ENCODE peak calls at places on chromosomes 16 and 17, in six cellular contexts. One of them, this sample, is unnamed.

GRCh38 chr16:68644715-68645493 is at the start of gene CDH3:
- DNase-seq in mesothelial cell of epicardium: peak; percentile 59
- DNase-seq in B cell: peak; percentile 29
- DNase-seq in thyroid gland: peak; percentile 62
- DNase-seq in epithelial cell of esophagus: peak; percentile 95
- DNase-seq in DND-41: no peak
- DNase-seq in this sample: no peak

GRCh38 chr16:2963074-2963610 is 933 bp upstream of the KREMEN2 start:
- DNase-seq in mesothelial cell of epicardium: no peak
- DNase-seq in DND-41: peak; percentile 56
- DNase-seq in B cell: peak; percentile 75
- DNase-seq in epithelial cell of esophagus: no peak
- DNase-seq in thyroid gland: no peak
- DNase-seq in this sample: no peak

GRCh38 chr16:86048882-86049585 is 150.1 kb downstream of the IRF8 start:
- DNase-seq in thyroid gland: no peak
- DNase-seq in B cell: no peak
- DNase-seq in DND-41: no peak
- DNase-seq in mesothelial cell of epicardium: no peak
- DNase-seq in epithelial cell of esophagus: no peak
- DNase-seq in this sample: no peak

GRCh38 chr16:54928421-54929089 is 2.1 kb upstream of the IRX5 start:
- DNase-seq in mesothelial cell of epicardium: peak; percentile 45
- DNase-seq in epithelial cell of esophagus: peak; percentile 61
- DNase-seq in B cell: peak; percentile 52
- DNase-seq in DND-41: peak; percentile 88
- DNase-seq in thyroid gland: peak; percentile 43
- DNase-seq in this sample: peak; percentile 31

GRCh38 chr16:79599256-79599836 is 1.2 kb downstream of the MAF start:
- DNase-seq in DND-41: no peak
- DNase-seq in mesothelial cell of epicardium: no peak
- DNase-seq in thyroid gland: peak; percentile 47
- DNase-seq in B cell: peak; percentile 37
- DNase-seq in epithelial cell of esophagus: no peak
- DNase-seq in this sample: peak; percentile 40

GRCh38 chr16:7304932-7305331 is 27.7 kb upstream of the RBFOX1 start:
- DNase-seq in mesothelial cell of epicardium: no peak
- DNase-seq in B cell: no peak
- DNase-seq in DND-41: no peak
- DNase-seq in epithelial cell of esophagus: no peak
- DNase-seq in thyroid gland: no peak
- DNase-seq in this sample: no peak

GRCh38 chr17:69967910-69968411 is 107.1 kb upstream of the KCNJ16 start:
- DNase-seq in mesothelial cell of epicardium: no peak
- DNase-seq in B cell: no peak
- DNase-seq in DND-41: no peak
- DNase-seq in thyroid gland: no peak
- DNase-seq in epithelial cell of esophagus: no peak
- DNase-seq in this sample: no peak

GRCh38 chr16:35788381-35788780 is 2329.0 kb downstream of the TP53TG3F start:
- DNase-seq in thyroid gland: no peak
- DNase-seq in mesothelial cell of epicardium: no peak
- DNase-seq in epithelial cell of esophagus: no peak
- DNase-seq in B cell: no peak
- DNase-seq in DND-41: no peak
- DNase-seq in this sample: no peak

GRCh38 chr17:41284043-41284442 is 8.5 kb downstream of the KRTAP9-7 start:
- DNase-seq in B cell: no peak
- DNase-seq in mesothelial cell of epicardium: no peak
- DNase-seq in epithelial cell of esophagus: no peak
- DNase-seq in thyroid gland: no peak
- DNase-seq in DND-41: no peak
- DNase-seq in this sample: no peak

GRCh38 chr17:69317625-69318024 is 9.3 kb downstream of the ABCA5 start:
- DNase-seq in thyroid gland: no peak
- DNase-seq in epithelial cell of esophagus: no peak
- DNase-seq in mesothelial cell of epicardium: no peak
- DNase-seq in DND-41: no peak
- DNase-seq in B cell: no peak
- DNase-seq in this sample: no peak

GRCh38 chr17:4206945-4207344 is 56.8 kb downstream of the ANKFY1 start:
- DNase-seq in DND-41: no peak
- DNase-seq in B cell: no peak
- DNase-seq in epithelial cell of esophagus: no peak
- DNase-seq in mesothelial cell of epicardium: no peak
- DNase-seq in thyroid gland: no peak
- DNase-seq in this sample: no peak

GRCh38 chr17:45256114-45256966 is 5.6 kb downstream of the SPATA32 start:
- DNase-seq in epithelial cell of esophagus: no peak
- DNase-seq in B cell: no peak
- DNase-seq in DND-41: peak; percentile 67
- DNase-seq in thyroid gland: no peak
- DNase-seq in mesothelial cell of epicardium: no peak
- DNase-seq in this sample: no peak

GRCh38 chr16:5851583-5851982 is 754.0 kb upstream of the EEF2KMT start:
- DNase-seq in mesothelial cell of epicardium: no peak
- DNase-seq in thyroid gland: no peak
- DNase-seq in epithelial cell of esophagus: peak; percentile 42
- DNase-seq in DND-41: no peak
- DNase-seq in B cell: no peak
- DNase-seq in this sample: no peak

GRCh38 chr16:30075503-30076275 is at the start of gene PPP4C:
- DNase-seq in B cell: peak; percentile 93
- DNase-seq in thyroid gland: peak; percentile 92
- DNase-seq in DND-41: peak; percentile 90
- DNase-seq in epithelial cell of esophagus: peak; percentile 91
- DNase-seq in mesothelial cell of epicardium: peak; percentile 84
- DNase-seq in this sample: peak; percentile 91

GRCh38 chr17:58318065-58318481 is 10.5 kb downstream of the TSPOAP1 start:
- DNase-seq in DND-41: no peak
- DNase-seq in B cell: no peak
- DNase-seq in epithelial cell of esophagus: no peak
- DNase-seq in thyroid gland: no peak
- DNase-seq in mesothelial cell of epicardium: peak; percentile 14
- DNase-seq in this sample: no peak

GRCh38 chr17:60154616-60155426 is 5.0 kb downstream of the CA4 start:
- DNase-seq in epithelial cell of esophagus: peak; percentile 49
- DNase-seq in DND-41: no peak
- DNase-seq in B cell: no peak
- DNase-seq in thyroid gland: no peak
- DNase-seq in mesothelial cell of epicardium: no peak
- DNase-seq in this sample: no peak

GRCh38 chr17:59427996-59428395 is 96.5 kb downstream of the YPEL2 start:
- DNase-seq in B cell: no peak
- DNase-seq in mesothelial cell of epicardium: no peak
- DNase-seq in thyroid gland: peak; percentile 38
- DNase-seq in DND-41: no peak
- DNase-seq in epithelial cell of esophagus: peak; percentile 42
- DNase-seq in this sample: no peak

GRCh38 chr17:43220511-43221125 is 7.8 kb downstream of the CCDC200 start:
- DNase-seq in thyroid gland: no peak
- DNase-seq in B cell: no peak
- DNase-seq in DND-41: no peak
- DNase-seq in epithelial cell of esophagus: no peak
- DNase-seq in mesothelial cell of epicardium: no peak
- DNase-seq in this sample: peak; percentile 2

GRCh38 chr16:85111184-85111583 is 1.1 kb downstream of the CIBAR2 start:
- DNase-seq in epithelial cell of esophagus: no peak
- DNase-seq in mesothelial cell of epicardium: no peak
- DNase-seq in DND-41: no peak
- DNase-seq in B cell: no peak
- DNase-seq in thyroid gland: no peak
- DNase-seq in this sample: no peak

GRCh38 chr17:17789410-17789809 is 47.4 kb downstream of the SREBF1 start:
- DNase-seq in epithelial cell of esophagus: no peak
- DNase-seq in B cell: no peak
- DNase-seq in DND-41: no peak
- DNase-seq in mesothelial cell of epicardium: no peak
- DNase-seq in thyroid gland: no peak
- DNase-seq in this sample: no peak

GRCh38 chr16:88710556-88710955 is 4.3 kb downstream of the CTU2 start:
- DNase-seq in B cell: no peak
- DNase-seq in mesothelial cell of epicardium: no peak
- DNase-seq in thyroid gland: peak; percentile 81
- DNase-seq in epithelial cell of esophagus: no peak
- DNase-seq in DND-41: no peak
- DNase-seq in this sample: no peak

GRCh38 chr17:50440172-50440837 is 14.3 kb downstream of the ACSF2 start:
- DNase-seq in B cell: no peak
- DNase-seq in thyroid gland: peak; percentile 85
- DNase-seq in DND-41: no peak
- DNase-seq in mesothelial cell of epicardium: no peak
- DNase-seq in epithelial cell of esophagus: no peak
- DNase-seq in this sample: no peak

GRCh38 chr16:79191933-79192332 is 408.6 kb downstream of the MAF start:
- DNase-seq in B cell: no peak
- DNase-seq in mesothelial cell of epicardium: no peak
- DNase-seq in thyroid gland: no peak
- DNase-seq in DND-41: no peak
- DNase-seq in epithelial cell of esophagus: no peak
- DNase-seq in this sample: no peak

GRCh38 chr17:65104973-65105372 is 32.2 kb upstream of the RGS9 start:
- DNase-seq in B cell: no peak
- DNase-seq in mesothelial cell of epicardium: no peak
- DNase-seq in DND-41: no peak
- DNase-seq in thyroid gland: peak; percentile 16
- DNase-seq in epithelial cell of esophagus: no peak
- DNase-seq in this sample: no peak

GRCh38 chr17:6135216-6135615 is 65.0 kb downstream of the WSCD1 start:
- DNase-seq in B cell: no peak
- DNase-seq in mesothelial cell of epicardium: no peak
- DNase-seq in epithelial cell of esophagus: no peak
- DNase-seq in thyroid gland: no peak
- DNase-seq in DND-41: no peak
- DNase-seq in this sample: no peak

GRCh38 chr17:8062435-8062806 is 23.6 kb downstream of the ALOX15B start:
- DNase-seq in epithelial cell of esophagus: no peak
- DNase-seq in B cell: no peak
- DNase-seq in DND-41: no peak
- DNase-seq in thyroid gland: no peak
- DNase-seq in mesothelial cell of epicardium: no peak
- DNase-seq in this sample: no peak

GRCh38 chr17:52390422-52390821 is 231.9 kb upstream of the CA10 start:
- DNase-seq in DND-41: no peak
- DNase-seq in mesothelial cell of epicardium: no peak
- DNase-seq in B cell: no peak
- DNase-seq in thyroid gland: no peak
- DNase-seq in epithelial cell of esophagus: no peak
- DNase-seq in this sample: no peak

GRCh38 chr17:57234252-57235092 is 21.9 kb upstream of the MSI2 start:
- DNase-seq in mesothelial cell of epicardium: no peak
- DNase-seq in epithelial cell of esophagus: no peak
- DNase-seq in DND-41: no peak
- DNase-seq in thyroid gland: no peak
- DNase-seq in B cell: no peak
- DNase-seq in this sample: no peak

GRCh38 chr16:4270595-4270994 is 2.2 kb downstream of the TFAP4 start:
- DNase-seq in B cell: no peak
- DNase-seq in mesothelial cell of epicardium: no peak
- DNase-seq in epithelial cell of esophagus: no peak
- DNase-seq in DND-41: no peak
- DNase-seq in thyroid gland: no peak
- DNase-seq in this sample: no peak

GRCh38 chr16:57147381-57148191 is 38.3 kb downstream of the PSME3IP1 start:
- DNase-seq in DND-41: no peak
- DNase-seq in B cell: no peak
- DNase-seq in thyroid gland: peak; percentile 70
- DNase-seq in mesothelial cell of epicardium: no peak
- DNase-seq in epithelial cell of esophagus: peak; percentile 51
- DNase-seq in this sample: no peak

GRCh38 chr16:57145046-57145963 is 40.5 kb downstream of the PSME3IP1 start:
- DNase-seq in DND-41: no peak
- DNase-seq in mesothelial cell of epicardium: no peak
- DNase-seq in B cell: no peak
- DNase-seq in thyroid gland: no peak
- DNase-seq in epithelial cell of esophagus: no peak
- DNase-seq in this sample: no peak

GRCh38 chr16:57148481-57148880 is 37.4 kb downstream of the PSME3IP1 start:
- DNase-seq in DND-41: no peak
- DNase-seq in B cell: no peak
- DNase-seq in epithelial cell of esophagus: no peak
- DNase-seq in thyroid gland: no peak
- DNase-seq in mesothelial cell of epicardium: no peak
- DNase-seq in this sample: no peak

GRCh38 chr16:57145964-57146647 is 39.7 kb downstream of the PSME3IP1 start:
- DNase-seq in epithelial cell of esophagus: no peak
- DNase-seq in B cell: no peak
- DNase-seq in thyroid gland: no peak
- DNase-seq in DND-41: no peak
- DNase-seq in mesothelial cell of epicardium: no peak
- DNase-seq in this sample: no peak

GRCh38 chr16:57146735-57147134 is 39.1 kb downstream of the PSME3IP1 start:
- DNase-seq in thyroid gland: no peak
- DNase-seq in mesothelial cell of epicardium: no peak
- DNase-seq in epithelial cell of esophagus: peak; percentile 15
- DNase-seq in DND-41: no peak
- DNase-seq in B cell: no peak
- DNase-seq in this sample: no peak
- TF ChIP-seq CTCF in thyroid gland: no peak
- TF ChIP-seq CTCF in mesothelial cell of epicardium: peak; percentile 15
- TF ChIP-seq CTCF in epithelial cell of esophagus: peak; percentile 29
- TF ChIP-seq CTCF in DND-41: peak; percentile 37
- TF ChIP-seq CTCF in B cell: no peak
- TF ChIP-seq CTCF in this sample: no peak

GRCh38 chr17:73802314-73802713 is 158.1 kb upstream of the SDK2 start:
- DNase-seq in mesothelial cell of epicardium: no peak
- DNase-seq in DND-41: no peak
- DNase-seq in B cell: no peak
- DNase-seq in epithelial cell of esophagus: no peak
- DNase-seq in thyroid gland: no peak
- DNase-seq in this sample: no peak
- TF ChIP-seq CTCF in mesothelial cell of epicardium: no peak
- TF ChIP-seq CTCF in DND-41: no peak
- TF ChIP-seq CTCF in B cell: no peak
- TF ChIP-seq CTCF in epithelial cell of esophagus: no peak
- TF ChIP-seq CTCF in thyroid gland: no peak
- TF ChIP-seq CTCF in this sample: no peak

DNA sequence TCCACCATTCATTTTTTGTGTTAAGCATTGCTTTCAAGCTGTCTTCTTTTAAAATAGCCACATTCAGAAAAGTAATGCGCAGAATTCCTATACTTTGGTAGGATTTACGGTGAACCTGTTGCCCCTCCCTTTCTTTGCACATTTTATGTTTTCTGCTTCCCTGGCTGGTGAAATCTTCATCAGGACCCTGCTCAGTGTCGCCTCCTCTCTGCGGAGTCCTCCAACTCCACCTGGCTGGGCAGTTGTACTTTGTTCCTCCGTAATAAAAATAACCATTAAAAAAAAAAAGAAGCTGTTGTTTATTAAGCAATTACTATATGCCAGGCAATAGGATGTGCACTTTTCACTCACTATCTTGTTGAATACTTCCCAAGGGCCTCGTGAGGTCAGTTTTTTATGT is 2.9 kb downstream of the UMOD start:
- DNase-seq in B cell: no peak
- DNase-seq in thyroid gland: no peak
- DNase-seq in mesothelial cell of epicardium: no peak
- DNase-seq in DND-41: no peak
- DNase-seq in epithelial cell of esophagus: no peak
- DNase-seq in this sample: no peak
- TF ChIP-seq CTCF in B cell: no peak
- TF ChIP-seq CTCF in thyroid gland: no peak
- TF ChIP-seq CTCF in mesothelial cell of epicardium: no peak
- TF ChIP-seq CTCF in DND-41: no peak
- TF ChIP-seq CTCF in epithelial cell of esophagus: no peak
- TF ChIP-seq CTCF in this sample: no peak

GRCh38 chr16:11218324-11218962 is 37.6 kb downstream of the SOCS1 start:
- DNase-seq in B cell: no peak
- DNase-seq in mesothelial cell of epicardium: no peak
- DNase-seq in epithelial cell of esophagus: no peak
- DNase-seq in DND-41: no peak
- DNase-seq in thyroid gland: no peak
- DNase-seq in this sample: no peak
- TF ChIP-seq CTCF in B cell: peak; percentile 42
- TF ChIP-seq CTCF in mesothelial cell of epicardium: peak; percentile 82
- TF ChIP-seq CTCF in epithelial cell of esophagus: peak; percentile 48
- TF ChIP-seq CTCF in DND-41: peak; percentile 74
- TF ChIP-seq CTCF in thyroid gland: peak; percentile 5
- TF ChIP-seq CTCF in this sample: peak; percentile 33